ENCODE peak calls at places on chromosomes 12 and 14, in ten cellular contexts. H, P, X, B, Z, Q, I, T, R and W are unnamed samples.
A peak's percentile ranks its signal among the peaks of the same experiment; 100 is the strongest.

GRCh38 chr12:89451876-89452275 is 72.7 kb downstream of the GALNT4 start:
- DNase-seq in Z (no peak), H (no peak), Q (peak; percentile 87), P (peak; percentile 21), T (no peak), X (no peak), R (no peak), I (no peak), B (no peak), W (no peak)

GRCh38 chr12:30996752-30997151 is 70.2 kb downstream of the TSPAN11 start:
- DNase-seq in I (no peak), H (no peak), P (no peak), Z (no peak), Q (no peak), X (no peak), B (no peak), R (no peak), T (no peak), W (no peak)

GRCh38 chr14:103870891-103871595 is 23.7 kb upstream of the PPP1R13B start:
- DNase-seq in Q (no peak), Z (no peak), R (no peak), B (no peak), X (no peak), I (no peak), T (no peak), P (no peak), H (no peak), W (no peak)

GRCh38 chr12:110591508-110592051 is 8.5 kb upstream of the PPTC7 start:
- DNase-seq in T (peak; percentile 54), X (no peak), H (no peak), I (no peak), P (no peak), B (no peak), Z (no peak), Q (no peak), R (no peak), W (no peak)

GRCh38 chr14:103624860-103625259 is 4.2 kb upstream of the KLC1 start:
- DNase-seq in P (peak; percentile 56), H (peak; percentile 94), R (peak; percentile 68), Z (peak; percentile 52), T (peak; percentile 71), X (peak; percentile 81), I (no peak), Q (peak; percentile 66), B (peak; percentile 38), W (peak; percentile 63)

GRCh38 chr12:4587108-4587507 is 25.1 kb downstream of the DYRK4 start:
- DNase-seq in Q (no peak), Z (no peak), I (no peak), H (no peak), R (no peak), T (no peak), B (no peak), P (no peak), X (no peak), W (no peak)

GRCh38 chr12:132724506-132725220 is 14.0 kb downstream of the PGAM5 start:
- DNase-seq in B (no peak), Q (no peak), R (no peak), P (no peak), Z (no peak), T (no peak), I (no peak), H (no peak), X (no peak), W (no peak)

GRCh38 chr12:109612975-109613502 is 39.4 kb downstream of the MVK start:
- DNase-seq in B (peak; percentile 12), Z (no peak), H (peak; percentile 63), I (no peak), T (no peak), Q (peak; percentile 6), X (no peak), R (no peak), P (no peak), W (no peak)

GRCh38 chr12:110858848-110859247 is 12.1 kb downstream of the CCDC63 start:
- DNase-seq in H (no peak), X (no peak), B (no peak), P (no peak), I (no peak), Z (no peak), R (no peak), Q (no peak), T (no peak), W (no peak)

GRCh38 chr14:52835122-52835903 is 43.9 kb upstream of the GNPNAT1 start:
- DNase-seq in H (peak; percentile 67), T (peak; percentile 30), Q (peak; percentile 43), P (no peak), X (peak; percentile 61), I (no peak), R (no peak), B (no peak), Z (no peak), W (no peak)

GRCh38 chr14:99624024-99624423 is 20.0 kb upstream of the CCDC85C start:
- DNase-seq in P (no peak), X (no peak), T (no peak), Q (no peak), Z (no peak), I (no peak), R (no peak), B (no peak), H (no peak), W (no peak)

GRCh38 chr14:101125313-101125712 is 221.8 kb upstream of the RTL1 start:
- DNase-seq in I (no peak), R (no peak), Z (peak; percentile 3), P (no peak), T (peak; percentile 16), H (no peak), X (no peak), Q (no peak), B (no peak), W (no peak)

GRCh38 chr12:2084553-2085296 is 31.9 kb downstream of the CACNA1C start:
- DNase-seq in R (no peak), H (peak; percentile 38), I (no peak), Q (peak; percentile 89), B (no peak), T (no peak), Z (peak; percentile 48), X (no peak), P (peak; percentile 59), W (no peak)

GRCh38 chr14:33647385-33647786 is 303.5 kb downstream of the EGLN3 start:
- DNase-seq in Q (peak; percentile 91), I (no peak), H (peak; percentile 96), B (no peak), P (no peak), Z (no peak), T (no peak), R (no peak), X (peak; percentile 87), W (no peak)

DNA sequence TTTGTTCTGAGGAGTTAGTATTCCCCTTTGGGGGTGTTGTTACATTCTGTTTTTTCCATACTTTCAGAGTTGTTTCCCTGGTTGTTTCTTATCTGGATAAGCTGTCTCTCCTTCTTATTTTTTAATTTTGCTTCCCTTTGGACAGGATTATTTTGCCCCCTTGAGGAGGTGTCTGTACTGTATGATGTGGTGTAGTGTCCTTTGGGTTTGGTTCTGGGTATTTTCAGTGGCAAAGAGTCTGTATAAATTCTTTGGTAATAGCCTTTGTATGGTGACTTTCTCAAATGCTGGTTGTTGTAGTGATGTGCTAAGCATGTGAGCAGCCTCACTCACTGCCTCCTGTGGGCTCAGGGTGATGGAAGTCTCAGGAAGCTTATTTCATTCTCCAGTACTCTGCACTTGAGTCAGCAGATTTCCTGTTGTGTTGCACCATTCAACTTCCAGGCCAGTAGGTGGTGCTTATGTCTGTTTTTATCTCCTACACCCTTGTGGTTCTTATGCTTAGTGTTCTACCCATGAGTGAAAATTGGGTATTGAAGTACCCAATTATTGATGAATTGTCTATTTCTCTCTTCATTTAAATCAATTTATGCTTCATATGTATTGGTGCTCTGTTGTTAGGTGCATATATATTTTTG is 103.3 kb upstream of the PMCH start:
- DNase-seq in P (no peak), I (no peak), T (no peak), R (no peak), Z (no peak), X (no peak), B (peak; percentile 33), Q (peak; percentile 73), H (peak; percentile 35), W (no peak)
- TF ChIP-seq CTCF in P (no peak), I (no peak), T (no peak), R (peak; percentile 18), Z (no peak), X (no peak), B (peak; percentile 54), Q (peak; percentile 57), H (peak; percentile 56), W (peak; percentile 24)

GRCh38 chr12:97283297-97283696 is 179.3 kb upstream of the RMST start:
- DNase-seq in X (no peak), B (peak; percentile 6), H (no peak), I (no peak), R (no peak), P (no peak), Z (no peak), T (no peak), Q (no peak), W (no peak)
- TF ChIP-seq CTCF in X (no peak), B (peak; percentile 34), H (peak; percentile 34), I (no peak), R (no peak), P (no peak), Z (no peak), T (no peak), Q (no peak), W (peak; percentile 22)

GRCh38 chr14:106044515-106044914 is 518.1 kb downstream of the TMEM121 start:
- DNase-seq in B (no peak), X (no peak), P (no peak), I (no peak), Q (no peak), Z (no peak), T (no peak), H (no peak), R (no peak), W (no peak)

GRCh38 chr14:106039400-106039799 is 513.0 kb downstream of the TMEM121 start:
- DNase-seq in I (peak; percentile 59), X (peak; percentile 7), Q (no peak), P (no peak), Z (no peak), R (no peak), H (peak; percentile 32), T (peak; percentile 45), B (peak; percentile 92), W (no peak)

DNA sequence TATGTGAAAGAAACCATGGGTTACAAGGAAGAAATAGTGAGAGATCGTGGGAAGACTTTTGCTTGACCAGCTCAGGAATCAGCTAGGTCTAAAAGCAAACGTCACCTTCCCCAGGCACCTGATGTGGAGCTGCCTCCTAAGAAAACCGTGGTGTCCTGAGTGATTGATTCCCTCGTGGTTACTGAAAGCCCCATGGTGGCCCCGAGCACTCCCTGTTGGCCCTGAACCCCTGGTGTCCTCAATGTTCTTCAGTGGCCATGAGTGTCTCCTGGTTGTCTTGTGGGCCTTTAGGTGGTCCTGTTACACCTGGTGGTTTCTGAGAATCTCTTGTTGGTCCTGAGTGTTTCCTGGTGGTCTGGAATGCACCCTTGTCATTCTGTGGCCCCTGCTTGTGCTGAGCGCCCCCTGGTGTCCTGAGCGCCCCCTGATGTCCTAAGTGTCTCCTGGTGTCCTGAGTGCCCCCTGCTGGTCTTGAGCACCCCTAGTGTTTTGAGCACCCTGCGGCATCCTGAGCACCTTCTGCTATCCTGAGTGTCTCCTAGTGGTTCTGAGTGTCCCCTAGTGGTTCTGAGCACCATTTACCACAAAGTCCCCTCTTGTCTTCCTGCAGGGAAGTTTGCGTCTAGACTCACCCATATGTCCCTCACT is 518.7 kb downstream of the TMEM121 start:
- DNase-seq in X (no peak), Q (no peak), Z (peak; percentile 29), P (no peak), R (peak; percentile 60), I (peak; percentile 80), B (peak; percentile 97), T (no peak), H (no peak), W (no peak)
- TF ChIP-seq CTCF in X (no peak), Q (peak; percentile 16), Z (no peak), P (no peak), R (peak; percentile 14), I (peak; percentile 79), B (peak; percentile 89), T (peak; percentile 35), H (peak; percentile 55), W (peak; percentile 53)

GRCh38 chr12:105740337-105740736 is 398.4 kb downstream of the NUAK1 start:
- DNase-seq in B (no peak), P (no peak), T (no peak), I (no peak), Q (no peak), X (no peak), R (no peak), Z (no peak), H (no peak), W (no peak)
- TF ChIP-seq CTCF in B (no peak), P (no peak), T (no peak), I (no peak), Q (no peak), X (no peak), R (no peak), Z (no peak), H (no peak), W (no peak)